ENCODE peak calls at places on chromosomes 1 and 21, in ten cellular contexts. One of them, this sample, is unnamed.

GRCh38 chr1:42152907-42153597 is at the start of gene GUCA2B:
- DNase-seq in GM20000: no peak
- DNase-seq in iris pigment epithelial cell: no peak
- DNase-seq in posterior cingulate gyrus: no peak
- DNase-seq in fibroblast of lung: no peak
- DNase-seq in A172: no peak
- DNase-seq in stimulated activated naive CD8-positive, alpha-beta T cell treated with anti-CD3 and anti-CD28 coated beads, Interleukin-15, Interleukin-2, amounts not matched to agents 100 U/mL and 50 U/mL, for 24 hours: no peak
- DNase-seq in NCI-H774: no peak
- DNase-seq in activated CD4-positive, alpha-beta T cell treated with anti-CD3 and anti-CD28 coated beads for 4 hours: no peak
- DNase-seq in ureter: no peak
- DNase-seq in this sample: no peak

GRCh38 chr1:30606166-30606565 is 117.2 kb downstream of the MATN1 start:
- DNase-seq in GM20000: no peak
- DNase-seq in iris pigment epithelial cell: no peak
- DNase-seq in posterior cingulate gyrus: no peak
- DNase-seq in fibroblast of lung: no peak
- DNase-seq in A172: no peak
- DNase-seq in stimulated activated naive CD8-positive, alpha-beta T cell treated with anti-CD3 and anti-CD28 coated beads, Interleukin-15, Interleukin-2, amounts not matched to agents 100 U/mL and 50 U/mL, for 24 hours: no peak
- DNase-seq in NCI-H774: no peak
- DNase-seq in activated CD4-positive, alpha-beta T cell treated with anti-CD3 and anti-CD28 coated beads for 4 hours: no peak
- DNase-seq in ureter: no peak
- DNase-seq in this sample: no peak

GRCh38 chr1:165827199-165828102 is at the start of gene UCK2:
- DNase-seq in GM20000: peak
- DNase-seq in iris pigment epithelial cell: peak
- DNase-seq in posterior cingulate gyrus: peak
- DNase-seq in fibroblast of lung: peak
- DNase-seq in A172: peak
- DNase-seq in stimulated activated naive CD8-positive, alpha-beta T cell treated with anti-CD3 and anti-CD28 coated beads, Interleukin-15, Interleukin-2, amounts not matched to agents 100 U/mL and 50 U/mL, for 24 hours: peak
- DNase-seq in NCI-H774: peak
- DNase-seq in activated CD4-positive, alpha-beta T cell treated with anti-CD3 and anti-CD28 coated beads for 4 hours: peak
- DNase-seq in ureter: peak
- DNase-seq in this sample: peak

GRCh38 chr1:219788091-219788490 is 140.3 kb downstream of the SLC30A10 start:
- DNase-seq in GM20000: no peak
- DNase-seq in iris pigment epithelial cell: peak
- DNase-seq in posterior cingulate gyrus: no peak
- DNase-seq in fibroblast of lung: peak
- DNase-seq in A172: peak
- DNase-seq in stimulated activated naive CD8-positive, alpha-beta T cell treated with anti-CD3 and anti-CD28 coated beads, Interleukin-15, Interleukin-2, amounts not matched to agents 100 U/mL and 50 U/mL, for 24 hours: no peak
- DNase-seq in NCI-H774: no peak
- DNase-seq in activated CD4-positive, alpha-beta T cell treated with anti-CD3 and anti-CD28 coated beads for 4 hours: no peak
- DNase-seq in ureter: no peak
- DNase-seq in this sample: no peak

GRCh38 chr1:206568256-206568655 is 44.0 kb downstream of the EIF2D start:
- DNase-seq in GM20000: no peak
- DNase-seq in iris pigment epithelial cell: no peak
- DNase-seq in posterior cingulate gyrus: no peak
- DNase-seq in fibroblast of lung: peak
- DNase-seq in A172: no peak
- DNase-seq in stimulated activated naive CD8-positive, alpha-beta T cell treated with anti-CD3 and anti-CD28 coated beads, Interleukin-15, Interleukin-2, amounts not matched to agents 100 U/mL and 50 U/mL, for 24 hours: no peak
- DNase-seq in NCI-H774: no peak
- DNase-seq in activated CD4-positive, alpha-beta T cell treated with anti-CD3 and anti-CD28 coated beads for 4 hours: peak
- DNase-seq in ureter: no peak
- DNase-seq in this sample: no peak

GRCh38 chr1:3007298-3008147 is 13.7 kb upstream of the ACTRT2 start:
- DNase-seq in GM20000: no peak
- DNase-seq in iris pigment epithelial cell: no peak
- DNase-seq in posterior cingulate gyrus: no peak
- DNase-seq in fibroblast of lung: no peak
- DNase-seq in A172: no peak
- DNase-seq in stimulated activated naive CD8-positive, alpha-beta T cell treated with anti-CD3 and anti-CD28 coated beads, Interleukin-15, Interleukin-2, amounts not matched to agents 100 U/mL and 50 U/mL, for 24 hours: no peak
- DNase-seq in NCI-H774: no peak
- DNase-seq in activated CD4-positive, alpha-beta T cell treated with anti-CD3 and anti-CD28 coated beads for 4 hours: no peak
- DNase-seq in ureter: no peak
- DNase-seq in this sample: no peak

GRCh38 chr21:26513212-26513611 is 59.9 kb downstream of the CYYR1 start:
- DNase-seq in GM20000: no peak
- DNase-seq in iris pigment epithelial cell: peak
- DNase-seq in posterior cingulate gyrus: no peak
- DNase-seq in fibroblast of lung: peak
- DNase-seq in A172: peak
- DNase-seq in stimulated activated naive CD8-positive, alpha-beta T cell treated with anti-CD3 and anti-CD28 coated beads, Interleukin-15, Interleukin-2, amounts not matched to agents 100 U/mL and 50 U/mL, for 24 hours: no peak
- DNase-seq in NCI-H774: no peak
- DNase-seq in activated CD4-positive, alpha-beta T cell treated with anti-CD3 and anti-CD28 coated beads for 4 hours: no peak
- DNase-seq in ureter: no peak
- DNase-seq in this sample: no peak

GRCh38 chr1:184419734-184420161 is 32.9 kb downstream of the C1orf21 start:
- DNase-seq in GM20000: no peak
- DNase-seq in iris pigment epithelial cell: peak
- DNase-seq in posterior cingulate gyrus: no peak
- DNase-seq in fibroblast of lung: no peak
- DNase-seq in A172: no peak
- DNase-seq in stimulated activated naive CD8-positive, alpha-beta T cell treated with anti-CD3 and anti-CD28 coated beads, Interleukin-15, Interleukin-2, amounts not matched to agents 100 U/mL and 50 U/mL, for 24 hours: no peak
- DNase-seq in NCI-H774: no peak
- DNase-seq in activated CD4-positive, alpha-beta T cell treated with anti-CD3 and anti-CD28 coated beads for 4 hours: no peak
- DNase-seq in ureter: no peak
- DNase-seq in this sample: no peak

GRCh38 chr1:213669964-213670691 is 317.6 kb upstream of the PROX1 start:
- DNase-seq in GM20000: no peak
- DNase-seq in iris pigment epithelial cell: no peak
- DNase-seq in posterior cingulate gyrus: no peak
- DNase-seq in fibroblast of lung: no peak
- DNase-seq in A172: no peak
- DNase-seq in stimulated activated naive CD8-positive, alpha-beta T cell treated with anti-CD3 and anti-CD28 coated beads, Interleukin-15, Interleukin-2, amounts not matched to agents 100 U/mL and 50 U/mL, for 24 hours: no peak
- DNase-seq in NCI-H774: peak
- DNase-seq in activated CD4-positive, alpha-beta T cell treated with anti-CD3 and anti-CD28 coated beads for 4 hours: peak
- DNase-seq in ureter: no peak
- DNase-seq in this sample: no peak

GRCh38 chr1:8356256-8357209 is 38.6 kb downstream of the SLC45A1 start:
- DNase-seq in GM20000: no peak
- DNase-seq in iris pigment epithelial cell: no peak
- DNase-seq in posterior cingulate gyrus: no peak
- DNase-seq in fibroblast of lung: no peak
- DNase-seq in A172: no peak
- DNase-seq in stimulated activated naive CD8-positive, alpha-beta T cell treated with anti-CD3 and anti-CD28 coated beads, Interleukin-15, Interleukin-2, amounts not matched to agents 100 U/mL and 50 U/mL, for 24 hours: no peak
- DNase-seq in NCI-H774: no peak
- DNase-seq in activated CD4-positive, alpha-beta T cell treated with anti-CD3 and anti-CD28 coated beads for 4 hours: no peak
- DNase-seq in ureter: no peak
- DNase-seq in this sample: no peak

This sample was measured in activated T-helper 2 cell treated with anti-CD3 and anti-CD28 coated beads, Interferon-gamma antibody, Interleukin-2, Interleukin-4, amounts not matched to agents 10 μg/mL and 5 μg/mL and 100 μg/mL, durations not matched to agents 14 hours and 24 hours and 36 hours.